ENCODE peak calls at places on chromosomes 4 and X, in eight cellular contexts. Q, Y, V, D, A, Z, U and I are unnamed samples.

GRCh38 chr4:121165206-121165605 is 1.1 kb upstream of the TNIP3 start:
- DNase-seq in Q (no peak), Y (no peak), V (no peak), D (no peak), A (no peak), Z (no peak), U (no peak), I (no peak)

GRCh38 chr4:15001248-15001824 is 945 bp upstream of the CPEB2 start:
- DNase-seq in Q (peak; percentile 76), Y (peak; percentile 71), V (peak; percentile 62), D (peak; percentile 66), A (no peak), Z (peak; percentile 91), U (peak; percentile 18), I (peak; percentile 36)

GRCh38 chrX:25198253-25198652 is 182.5 kb upstream of the ARX start:
- DNase-seq in Q (no peak), Y (peak; percentile 5), V (no peak), D (no peak), A (no peak), Z (no peak), U (no peak), I (no peak)

GRCh38 chrX:46739736-46740135 is 19.2 kb downstream of the SLC9A7 start:
- DNase-seq in Q (no peak), Y (no peak), V (no peak), D (no peak), A (no peak), Z (no peak), U (no peak), I (no peak)

GRCh38 chrX:149563359-149563758 is 13.6 kb upstream of the HSFX3 start:
- DNase-seq in Q (no peak), Y (no peak), V (no peak), D (no peak), A (peak; percentile 79), Z (no peak), U (no peak), I (no peak)

GRCh38 chr4:86530183-86530582 is 63.9 kb upstream of the PTPN13 start:
- DNase-seq in Q (no peak), Y (no peak), V (no peak), D (no peak), A (no peak), Z (no peak), U (no peak), I (no peak)

GRCh38 chrX:76148753-76149152 is 24.1 kb upstream of the PBDC1 start:
- DNase-seq in Q (peak; percentile 36), Y (peak; percentile 17), V (no peak), D (peak; percentile 25), A (no peak), Z (peak; percentile 33), U (no peak), I (no peak)

GRCh38 chrX:144896323-144896722 is 351.0 kb upstream of the SPANXN1 start:
- DNase-seq in Q (no peak), Y (no peak), V (no peak), D (no peak), A (no peak), Z (no peak), U (no peak), I (no peak)

GRCh38 chr4:179307297-179308136 is 1865.3 kb upstream of the AGA start:
- DNase-seq in Q (no peak), Y (peak; percentile 11), V (peak; percentile 20), D (peak; percentile 42), A (no peak), Z (peak; percentile 23), U (peak; percentile 1), I (no peak)

GRCh38 chrX:53456254-53456653 is 22.1 kb upstream of the HSD17B10 start:
- DNase-seq in Q (no peak), Y (no peak), V (no peak), D (no peak), A (no peak), Z (peak; percentile 76), U (no peak), I (no peak)

GRCh38 chr4:1961038-1961437 is 47.7 kb downstream of the NELFA start:
- DNase-seq in Q (no peak), Y (no peak), V (no peak), D (peak; percentile 39), A (no peak), Z (no peak), U (no peak), I (no peak)

GRCh38 chrX:47556045-47556623 is 4.9 kb upstream of the ARAF start:
- DNase-seq in Q (peak; percentile 87), Y (peak; percentile 85), V (peak; percentile 64), D (peak; percentile 93), A (no peak), Z (peak; percentile 92), U (peak; percentile 81), I (peak; percentile 61)

GRCh38 chr4:83112678-83113428 is 1.7 kb downstream of the PLAC8 start:
- DNase-seq in Q (no peak), Y (no peak), V (no peak), D (no peak), A (no peak), Z (peak; percentile 12), U (no peak), I (no peak)

GRCh38 chrX:154401045-154401799 is 3.0 kb downstream of the RPL10 start:
- DNase-seq in Q (no peak), Y (no peak), V (no peak), D (peak; percentile 37), A (no peak), Z (peak; percentile 37), U (no peak), I (no peak)

GRCh38 chr4:134691915-134692314 is 490.3 kb upstream of the PABPC4L start:
- DNase-seq in Q (no peak), Y (no peak), V (no peak), D (no peak), A (no peak), Z (no peak), U (no peak), I (no peak)

GRCh38 chr4:127251423-127251822 is 381.3 kb upstream of the INTU start:
- DNase-seq in Q (no peak), Y (no peak), V (no peak), D (no peak), A (no peak), Z (peak; percentile 62), U (no peak), I (no peak)

GRCh38 chr4:142703694-142704309 is 142.3 kb downstream of the INPP4B start:
- DNase-seq in Q (no peak), Y (no peak), V (no peak), D (no peak), A (no peak), Z (no peak), U (no peak), I (no peak)

GRCh38 chr4:2412534-2412884 is 5.9 kb downstream of the ZFYVE28 start:
- DNase-seq in Q (no peak), Y (no peak), V (no peak), D (no peak), A (no peak), Z (no peak), U (no peak), I (no peak)

GRCh38 chrX:86830685-86831084 is 682.4 kb downstream of the DACH2 start:
- DNase-seq in Q (no peak), Y (no peak), V (no peak), D (no peak), A (no peak), Z (no peak), U (no peak), I (no peak)

GRCh38 chr4:140037353-140038030 is 116.5 kb downstream of the MAML3 start:
- DNase-seq in Q (no peak), Y (no peak), V (no peak), D (no peak), A (no peak), Z (peak; percentile 97), U (peak; percentile 64), I (no peak)

GRCh38 chr4:111854494-111855087 is 290.7 kb upstream of the FAM241A start:
- DNase-seq in Q (no peak), Y (no peak), V (peak; percentile 20), D (peak; percentile 22), A (no peak), Z (peak; percentile 30), U (peak; percentile 1), I (no peak)

GRCh38 chr4:189143255-189143654 is 797.4 kb upstream of the FRG1 start:
- DNase-seq in Q (no peak), Y (no peak), V (no peak), D (no peak), A (no peak), Z (peak; percentile 66), U (peak; percentile 23), I (no peak)

GRCh38 chrX:12978205-12979010 is 3.5 kb downstream of the TMSB4X start:
- DNase-seq in Q (peak; percentile 37), Y (peak; percentile 24), V (no peak), D (peak; percentile 58), A (no peak), Z (peak; percentile 88), U (no peak), I (peak; percentile 14)
- H3K4me1 ChIP-seq in Q (no peaks in the 10 kb centered on the region), Y (no peaks in the 10 kb centered on the region), V (peaks cover 3% of the 10 kb centered on the region), D (peaks cover 11% of the 10 kb centered on the region), A (no peaks in the 10 kb centered on the region), Z (no peaks in the 10 kb centered on the region), U (peaks cover 30% of the 10 kb centered on the region), I (no peaks in the 10 kb centered on the region)

GRCh38 chrX:103233263-103233662 is 18.4 kb downstream of the BEX4 start:
- DNase-seq in Q (no peak), Y (no peak), V (peak; percentile 24), D (no peak), A (no peak), Z (no peak), U (no peak), I (no peak)
- TF ChIP-seq POLR2A in Q (no peak), Y (no peak), V (no peak), D (no peak), A (no peak), Z (no peak), U (no peak), I (no peak)

DNA sequence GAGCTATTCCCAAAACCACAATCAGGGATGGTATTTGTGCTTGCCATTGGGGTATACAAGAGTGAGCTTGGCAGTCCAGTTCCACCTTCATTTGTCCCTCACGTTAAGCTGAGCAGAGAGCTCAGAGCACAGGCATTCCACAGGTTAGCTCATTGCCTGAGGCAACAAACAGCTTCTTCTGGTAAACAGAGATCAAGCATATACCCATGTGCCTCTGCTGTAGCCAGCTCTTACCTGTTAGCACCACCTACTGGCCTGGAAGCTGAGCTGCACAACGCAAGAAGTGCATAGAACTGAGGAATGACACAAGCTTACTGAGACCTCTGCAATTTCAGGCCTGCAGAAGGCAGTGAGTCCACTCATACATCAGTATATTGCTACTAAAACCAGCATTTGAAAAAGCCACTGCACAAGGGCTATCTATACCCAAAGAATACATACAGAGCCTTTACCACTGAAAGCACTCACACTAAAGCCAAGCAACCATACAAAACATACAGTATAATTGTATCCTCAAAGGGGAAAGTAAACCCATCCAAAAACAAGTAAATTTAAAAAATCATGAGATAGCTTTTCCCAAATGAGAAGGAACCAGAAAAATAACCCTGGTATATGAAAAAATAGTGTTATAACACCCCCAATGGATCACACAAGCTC is 258.3 kb upstream of the GABRA2 start:
- DNase-seq in Q (no peak), Y (no peak), V (peak; percentile 9), D (no peak), A (no peak), Z (peak; percentile 64), U (no peak), I (no peak)
- TF ChIP-seq CTCF in Q (no peak), Y (no peak), V (no peak), D (no peak), A (no peak), Z (peak; percentile 55), U (no peak), I (no peak)

DNA sequence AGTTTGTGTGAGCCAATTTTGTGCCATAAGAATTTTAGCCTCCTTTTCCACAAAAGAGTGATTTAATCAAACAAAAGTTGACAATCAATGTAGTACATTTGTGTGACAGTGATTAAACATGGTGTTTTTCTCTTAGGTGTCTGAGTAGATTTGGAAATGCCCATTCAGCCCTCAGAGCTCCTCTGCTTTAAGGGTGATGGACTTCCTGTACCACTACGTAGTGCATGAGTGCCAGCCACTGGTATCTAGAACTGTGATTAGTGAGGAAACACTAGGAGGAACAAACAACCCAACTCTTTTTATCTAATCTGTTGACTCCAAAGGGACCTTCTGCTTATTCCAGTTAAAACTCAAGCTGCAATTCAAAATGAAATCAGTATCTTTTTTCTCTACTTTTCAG is 151.7 kb downstream of the SNCA start:
- DNase-seq in Q (no peak), Y (no peak), V (no peak), D (no peak), A (no peak), Z (no peak), U (no peak), I (no peak)
- H3K4me1 ChIP-seq in Q (no peaks in the 10 kb centered on the region), Y (no peaks in the 10 kb centered on the region), V (no peaks in the 10 kb centered on the region), D (no peaks in the 10 kb centered on the region), A (no peaks in the 10 kb centered on the region), Z (no peaks in the 10 kb centered on the region), U (no peaks in the 10 kb centered on the region), I (no peaks in the 10 kb centered on the region)